ENCODE peak calls at places on chromosomes 2 and 18, in ten cellular contexts. G is fibroblast of lung, B is tibial artery, Q is IMR-90, D is PC-3, M is AG04449, F is testis, E is heart right ventricle, N is cardiac fibroblast, J is OCI-LY7. L is an unnamed sample.

GRCh38 chr2:86243950-86244733 is 44.9 kb downstream of the MRPL35 start:
- DNase-seq in G (peak), B (peak), Q (no peak), D (no peak), M (no peak), F (no peak), E (no peak), N (no peak), J (peak), L (no peak)

GRCh38 chr2:236748385-236748784 is 178.8 kb downstream of the ACKR3 start:
- DNase-seq in G (no peak), B (peak), Q (no peak), D (no peak), M (no peak), F (no peak), E (peak), N (no peak), J (no peak), L (peak)

GRCh38 chr2:72236445-72237067 is 88.9 kb upstream of the CYP26B1 start:
- DNase-seq in G (peak), B (no peak), Q (peak), D (peak), M (peak), F (no peak), E (no peak), N (peak), J (no peak), L (peak)

GRCh38 chr2:32895424-32895823 is 51.3 kb upstream of the LTBP1 start:
- DNase-seq in G (no peak), B (no peak), Q (no peak), D (no peak), M (no peak), F (no peak), E (no peak), N (no peak), J (no peak), L (no peak)

GRCh38 chr2:68466361-68466777 is 725 bp downstream of the FBXO48 start:
- DNase-seq in G (peak), B (no peak), Q (peak), D (peak), M (no peak), F (peak), E (no peak), N (peak), J (peak), L (peak)

GRCh38 chr2:11212645-11213044 is 57.4 kb downstream of the SLC66A3 start:
- DNase-seq in G (peak), B (no peak), Q (no peak), D (no peak), M (no peak), F (no peak), E (no peak), N (no peak), J (no peak), L (no peak)

GRCh38 chr2:136248242-136248641 is 130.3 kb upstream of the CXCR4 start:
- DNase-seq in G (peak), B (no peak), Q (peak), D (peak), M (no peak), F (no peak), E (no peak), N (peak), J (no peak), L (peak)

GRCh38 chr2:173797586-173798263 is 167.4 kb downstream of the SP3 start:
- DNase-seq in G (no peak), B (no peak), Q (no peak), D (no peak), M (no peak), F (no peak), E (no peak), N (no peak), J (no peak), L (no peak)

GRCh38 chr2:191297031-191297430 is 51.8 kb downstream of the MYO1B start:
- DNase-seq in G (no peak), B (no peak), Q (peak), D (no peak), M (no peak), F (no peak), E (no peak), N (peak), J (no peak), L (no peak)

GRCh38 chr2:53744395-53745065 is 23.1 kb upstream of the CHAC2 start:
- DNase-seq in G (no peak), B (no peak), Q (peak), D (peak), M (no peak), F (no peak), E (no peak), N (no peak), J (no peak), L (no peak)

GRCh38 chr2:142140434-142140845 is 9.6 kb upstream of the LRP1B start:
- DNase-seq in G (no peak), B (no peak), Q (peak), D (peak), M (no peak), F (no peak), E (no peak), N (peak), J (peak), L (peak)

GRCh38 chr2:57314682-57315081 is 731.9 kb upstream of the VRK2 start:
- DNase-seq in G (no peak), B (no peak), Q (no peak), D (no peak), M (no peak), F (no peak), E (no peak), N (no peak), J (no peak), L (no peak)

GRCh38 chr2:219733106-219733505 is 105.7 kb downstream of the SLC4A3 start:
- DNase-seq in G (no peak), B (no peak), Q (no peak), D (no peak), M (no peak), F (no peak), E (no peak), N (no peak), J (no peak), L (peak)

GRCh38 chr18:63444567-63444966 is 22.3 kb upstream of the VPS4B start:
- DNase-seq in G (peak), B (no peak), Q (peak), D (peak), M (peak), F (no peak), E (no peak), N (peak), J (no peak), L (peak)

GRCh38 chr2:192544371-192544955 is 349.7 kb upstream of the TMEFF2 start:
- DNase-seq in G (peak), B (no peak), Q (no peak), D (no peak), M (no peak), F (no peak), E (no peak), N (peak), J (no peak), L (peak)

GRCh38 chr2:133382561-133382960 is 185.7 kb downstream of the NCKAP5 start:
- DNase-seq in G (no peak), B (no peak), Q (no peak), D (no peak), M (no peak), F (no peak), E (no peak), N (no peak), J (no peak), L (no peak)

GRCh38 chr2:71071681-71072398 is 3.4 kb downstream of the NAGK start:
- DNase-seq in G (no peak), B (no peak), Q (no peak), D (peak), M (no peak), F (no peak), E (peak), N (no peak), J (peak), L (peak)

GRCh38 chr18:49447810-49448745 is 12.4 kb downstream of the DYM start:
- DNase-seq in G (peak), B (no peak), Q (peak), D (peak), M (no peak), F (peak), E (peak), N (peak), J (peak), L (peak)

GRCh38 chr2:102449370-102449974 is 23.6 kb upstream of the SLC9A4 start:
- DNase-seq in G (peak), B (no peak), Q (peak), D (peak), M (no peak), F (peak), E (peak), N (peak), J (peak), L (peak)

GRCh38 chr2:18404708-18405107 is 155.7 kb downstream of the RDH14 start:
- DNase-seq in G (no peak), B (no peak), Q (no peak), D (no peak), M (no peak), F (no peak), E (no peak), N (no peak), J (peak), L (no peak)

GRCh38 chr2:117065912-117066311 is 748.6 kb upstream of the DDX18 start:
- DNase-seq in G (peak), B (no peak), Q (no peak), D (no peak), M (no peak), F (no peak), E (no peak), N (no peak), J (no peak), L (no peak)

GRCh38 chr2:156331572-156332451 is 709 bp downstream of the NR4A2 start:
- DNase-seq in G (peak), B (peak), Q (peak), D (peak), M (no peak), F (peak), E (peak), N (peak), J (no peak), L (peak)

GRCh38 chr2:66607152-66607551 is 172.2 kb downstream of the MEIS1 start:
- DNase-seq in G (no peak), B (no peak), Q (no peak), D (no peak), M (no peak), F (no peak), E (no peak), N (no peak), J (no peak), L (no peak)

GRCh38 chr2:56449449-56449860 is 265.7 kb downstream of the CCDC85A start:
- DNase-seq in G (no peak), B (no peak), Q (no peak), D (no peak), M (no peak), F (no peak), E (no peak), N (no peak), J (no peak), L (no peak)

GRCh38 chr18:27862056-27862682 is 314.8 kb downstream of the CDH2 start:
- DNase-seq in G (no peak), B (no peak), Q (no peak), D (no peak), M (no peak), F (no peak), E (no peak), N (no peak), J (no peak), L (no peak)

GRCh38 chr2:168210898-168211570 is 36.4 kb downstream of the STK39 start:
- DNase-seq in G (peak), B (no peak), Q (peak), D (peak), M (peak), F (no peak), E (no peak), N (peak), J (no peak), L (peak)

GRCh38 chr2:161382747-161383146 is 33.4 kb upstream of the TBR1 start:
- DNase-seq in G (no peak), B (no peak), Q (no peak), D (no peak), M (no peak), F (no peak), E (no peak), N (no peak), J (no peak), L (no peak)

GRCh38 chr2:128374001-128374710 is 55.5 kb upstream of the HS6ST1 start:
- DNase-seq in G (peak), B (peak), Q (peak), D (no peak), M (peak), F (no peak), E (no peak), N (peak), J (no peak), L (peak)

GRCh38 chr2:207539470-207539869 is 9.7 kb downstream of the CREB1 start:
- DNase-seq in G (no peak), B (no peak), Q (no peak), D (no peak), M (no peak), F (no peak), E (no peak), N (no peak), J (no peak), L (no peak)

GRCh38 chr2:44246436-44246835 is 28.8 kb upstream of the SLC3A1 start:
- DNase-seq in G (peak), B (no peak), Q (no peak), D (no peak), M (no peak), F (no peak), E (no peak), N (peak), J (no peak), L (no peak)

GRCh38 chr2:3277050-3277747 is 100.4 kb downstream of the EIPR1 start:
- DNase-seq in G (no peak), B (no peak), Q (no peak), D (no peak), M (no peak), F (peak), E (no peak), N (no peak), J (no peak), L (no peak)

GRCh38 chr18:44681611-44682010 is 923 bp downstream of the SETBP1 start:
- DNase-seq in G (no peak), B (no peak), Q (no peak), D (no peak), M (no peak), F (no peak), E (no peak), N (no peak), J (no peak), L (no peak)

GRCh38 chr18:44681039-44681595 is 429 bp downstream of the SETBP1 start:
- DNase-seq in G (no peak), B (no peak), Q (no peak), D (no peak), M (no peak), F (no peak), E (no peak), N (no peak), J (peak), L (no peak)

GRCh38 chr18:44679056-44679911 is 1.4 kb upstream of the SETBP1 start:
- DNase-seq in G (peak), B (peak), Q (peak), D (peak), M (no peak), F (peak), E (peak), N (peak), J (peak), L (peak)

GRCh38 chr18:44679912-44680270 is 797 bp upstream of the SETBP1 start:
- DNase-seq in G (peak), B (peak), Q (peak), D (peak), M (no peak), F (peak), E (peak), N (peak), J (peak), L (peak)

GRCh38 chr18:44680271-44681038 is at the start of gene SETBP1:
- DNase-seq in G (peak), B (peak), Q (peak), D (peak), M (no peak), F (peak), E (peak), N (peak), J (peak), L (peak)
- TF ChIP-seq CTCF in G (no peak), B (peak), Q (no peak), D (no peak), M (no peak), F (no peak), E (no peak), N (no peak), J (no peak), L (no peak)

GRCh38 chr2:171432206-171432968 is 1.4 kb downstream of the METTL8 start:
- DNase-seq in G (no peak), B (no peak), Q (peak), D (no peak), M (no peak), F (no peak), E (no peak), N (no peak), J (no peak), L (no peak)
- H3K4me3 ChIP-seq in G (peak), B (no peak), Q (no peak), D (peak), M (no peak), F (no peak), E (no peak), N (no peak), J (peak), L (peak)

GRCh38 chr2:46672752-46673151 is 193.4 kb downstream of the TMEM247 start:
- DNase-seq in G (no peak), B (no peak), Q (no peak), D (no peak), M (no peak), F (no peak), E (no peak), N (no peak), J (no peak), L (no peak)
- TF ChIP-seq CTCF in G (no peak), B (no peak), Q (no peak), D (no peak), M (no peak), F (no peak), E (no peak), N (no peak), J (peak), L (no peak)

GRCh38 chr18:57211412-57211750 is 64.5 kb downstream of the BOD1L2 start:
- DNase-seq in G (no peak), B (no peak), Q (no peak), D (no peak), M (no peak), F (no peak), E (no peak), N (no peak), J (no peak), L (no peak)

GRCh38 chr18:57211776-57212175 is 64.9 kb downstream of the BOD1L2 start:
- DNase-seq in G (no peak), B (no peak), Q (no peak), D (no peak), M (no peak), F (no peak), E (no peak), N (no peak), J (no peak), L (no peak)

GRCh38 chr18:57210711-57211411 is 64.0 kb downstream of the BOD1L2 start:
- DNase-seq in G (peak), B (no peak), Q (no peak), D (peak), M (no peak), F (no peak), E (no peak), N (no peak), J (no peak), L (peak)

GRCh38 chr18:57209697-57210096 is 62.8 kb downstream of the BOD1L2 start:
- DNase-seq in G (no peak), B (no peak), Q (no peak), D (no peak), M (no peak), F (no peak), E (no peak), N (no peak), J (no peak), L (no peak)

DNA sequence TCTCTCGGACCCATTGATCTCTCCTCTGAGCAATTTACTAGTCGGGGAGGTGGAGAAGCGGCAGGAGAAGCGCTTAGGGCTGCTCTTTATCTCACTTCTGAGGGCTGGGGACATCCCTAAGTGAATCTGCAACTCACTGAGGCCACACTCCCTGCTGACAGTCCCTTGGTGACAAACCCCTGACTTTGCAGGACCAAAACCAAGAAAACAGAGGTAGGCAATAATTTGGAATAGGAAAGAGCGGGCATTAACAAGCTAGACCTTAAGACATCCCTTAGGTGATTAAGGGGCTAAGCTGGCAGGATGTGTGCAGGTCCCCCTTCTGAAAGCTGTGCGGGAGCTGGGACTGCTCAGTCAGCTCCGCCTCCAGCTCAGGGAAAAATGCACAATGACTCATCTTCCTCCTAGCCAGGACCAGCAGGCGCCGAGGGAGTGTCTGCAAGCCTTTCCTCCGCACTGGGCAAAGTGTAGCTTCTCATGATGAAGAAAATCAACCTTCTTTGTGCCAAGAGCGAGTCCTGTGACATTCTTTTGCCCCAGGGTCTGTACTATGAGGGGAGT is 63.3 kb downstream of the BOD1L2 start:
- DNase-seq in G (peak), B (no peak), Q (peak), D (peak), M (peak), F (peak), E (peak), N (peak), J (no peak), L (peak)
- H3K4me3 ChIP-seq in G (no peak), B (peak), Q (no peak), D (peak), M (peak), F (no peak), E (peak), N (no peak), J (no peak), L (no peak)

GRCh38 chr2:210337159-210337558 is 22.2 kb upstream of the MYL1 start:
- DNase-seq in G (no peak), B (no peak), Q (no peak), D (no peak), M (no peak), F (no peak), E (no peak), N (no peak), J (no peak), L (no peak)
- TF ChIP-seq CTCF in G (no peak), B (no peak), Q (no peak), D (no peak), M (no peak), F (no peak), E (no peak), N (no peak), J (no peak), L (peak)

L was measured in bronchial epithelial cell.